ENCODE peak calls at places on chromosomes 2 and 18, in eight cellular contexts. B is GM12865, U is GM23338, M is fibroblast of lung, R is keratinocyte, P is AG04450, D is upper lobe of left lung, A is psoas muscle. T is an unnamed sample.
A peak's percentile ranks its signal among the peaks of the same experiment; 100 is the strongest.

GRCh38 chr2:25672500-25673169 is 742 bp downstream of the DTNB start:
- DNase-seq in B (peak; percentile 83), U (peak; percentile 89), M (peak; percentile 36), R (no peak), P (no peak), D (no peak), A (peak; percentile 53), T (peak; percentile 17)

GRCh38 chr18:30177056-30177455 is 865.5 kb downstream of the DSC3 start:
- DNase-seq in B (no peak), U (no peak), M (no peak), R (no peak), P (no peak), D (no peak), A (no peak), T (peak; percentile 17)

GRCh38 chr2:102013200-102014040 is 21.7 kb downstream of the IL1R2 start:
- DNase-seq in B (no peak), U (no peak), M (no peak), R (no peak), P (no peak), D (no peak), A (no peak), T (no peak)

GRCh38 chr2:170218931-170219330 is 41.0 kb downstream of the MYO3B start:
- DNase-seq in B (no peak), U (no peak), M (no peak), R (no peak), P (no peak), D (no peak), A (no peak), T (no peak)

GRCh38 chr2:12168354-12169059 is 422.1 kb downstream of the LPIN1 start:
- DNase-seq in B (no peak), U (no peak), M (no peak), R (no peak), P (no peak), D (no peak), A (no peak), T (no peak)

GRCh38 chr18:36460854-36461253 is 163.3 kb downstream of the FHOD3 start:
- DNase-seq in B (no peak), U (peak; percentile 57), M (no peak), R (no peak), P (no peak), D (no peak), A (no peak), T (no peak)

GRCh38 chr18:35776481-35776880 is 194.9 kb downstream of the GALNT1 start:
- DNase-seq in B (no peak), U (no peak), M (no peak), R (no peak), P (no peak), D (no peak), A (no peak), T (peak; percentile 29)

GRCh38 chr2:69188174-69188900 is 175.4 kb downstream of the ANTXR1 start:
- DNase-seq in B (no peak), U (no peak), M (no peak), R (no peak), P (no peak), D (no peak), A (no peak), T (no peak)

GRCh38 chr2:225824748-225825449 is 425.4 kb downstream of the NYAP2 start:
- DNase-seq in B (no peak), U (peak; percentile 33), M (no peak), R (no peak), P (no peak), D (peak; percentile 0), A (no peak), T (no peak)

DNA sequence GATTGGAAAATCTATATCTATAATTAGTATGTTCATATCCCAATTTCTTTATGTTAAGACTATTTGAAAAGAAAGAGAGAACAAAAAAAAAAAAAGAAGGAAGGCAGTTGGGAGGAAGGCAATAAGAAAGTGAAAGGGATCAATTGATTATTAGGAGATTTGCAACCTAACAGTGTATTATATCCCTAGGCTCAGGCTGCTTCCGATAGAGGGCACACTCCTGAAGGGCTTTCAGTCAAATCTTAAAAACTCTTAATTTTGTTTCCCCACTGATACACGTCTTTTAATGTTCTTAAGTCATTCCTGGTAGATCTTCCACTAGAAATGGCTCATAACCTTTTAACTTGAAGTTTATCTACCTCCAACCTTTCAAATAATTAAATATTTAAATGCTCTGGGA is 763.9 kb downstream of the BCL11A start:
- DNase-seq in B (no peak), U (no peak), M (no peak), R (no peak), P (no peak), D (no peak), A (no peak), T (no peak)
- TF ChIP-seq CTCF in B (no peak), U (peak; percentile 55), M (no peak), R (no peak), P (no peak), D (no peak), A (no peak), T (no peak)

DNA sequence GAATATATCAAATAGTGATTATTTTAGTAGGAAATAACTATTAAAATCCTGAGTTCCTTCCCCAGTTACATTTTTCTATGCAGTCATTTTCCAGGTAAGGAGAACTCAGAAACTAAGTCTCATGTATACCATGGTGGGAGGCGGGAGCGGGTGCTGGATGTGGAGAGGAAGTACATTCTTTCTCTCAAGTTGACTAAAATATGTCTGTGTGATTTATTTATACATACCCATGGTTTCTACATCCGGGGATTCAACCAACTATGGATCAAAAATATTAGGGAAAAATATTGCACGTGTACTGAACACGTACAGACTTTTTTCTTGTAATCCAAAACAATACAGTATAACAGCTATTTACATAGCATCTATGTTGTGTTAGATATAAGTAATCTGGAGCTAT is 6.8 kb downstream of the ZCCHC2 start:
- DNase-seq in B (no peak), U (no peak), M (no peak), R (no peak), P (no peak), D (no peak), A (no peak), T (no peak)
- TF ChIP-seq CTCF in B (no peak), U (no peak), M (no peak), R (no peak), P (no peak), D (no peak), A (no peak), T (no peak)

GRCh38 chr2:85840091-85840490 is 48.7 kb downstream of the ST3GAL5 start:
- DNase-seq in B (no peak), U (no peak), M (no peak), R (no peak), P (no peak), D (no peak), A (no peak), T (no peak)
- TF ChIP-seq CTCF in B (no peak), U (no peak), M (no peak), R (no peak), P (no peak), D (no peak), A (no peak), T (no peak)

GRCh38 chr2:71456617-71457016 is 3.3 kb downstream of the DYSF start:
- DNase-seq in B (no peak), U (peak; percentile 46), M (no peak), R (no peak), P (no peak), D (no peak), A (no peak), T (no peak)

GRCh38 chr2:71455741-71456569 is 2.6 kb downstream of the DYSF start:
- DNase-seq in B (no peak), U (peak; percentile 78), M (no peak), R (no peak), P (no peak), D (no peak), A (no peak), T (no peak)

GRCh38 chr2:71453404-71454220 is at the start of gene DYSF:
- DNase-seq in B (no peak), U (peak; percentile 85), M (peak; percentile 12), R (no peak), P (no peak), D (peak; percentile 88), A (peak; percentile 80), T (no peak)

GRCh38 chr2:71454221-71455010 is 1.1 kb downstream of the DYSF start:
- DNase-seq in B (no peak), U (peak; percentile 73), M (no peak), R (no peak), P (no peak), D (no peak), A (peak; percentile 67), T (no peak)

DNA sequence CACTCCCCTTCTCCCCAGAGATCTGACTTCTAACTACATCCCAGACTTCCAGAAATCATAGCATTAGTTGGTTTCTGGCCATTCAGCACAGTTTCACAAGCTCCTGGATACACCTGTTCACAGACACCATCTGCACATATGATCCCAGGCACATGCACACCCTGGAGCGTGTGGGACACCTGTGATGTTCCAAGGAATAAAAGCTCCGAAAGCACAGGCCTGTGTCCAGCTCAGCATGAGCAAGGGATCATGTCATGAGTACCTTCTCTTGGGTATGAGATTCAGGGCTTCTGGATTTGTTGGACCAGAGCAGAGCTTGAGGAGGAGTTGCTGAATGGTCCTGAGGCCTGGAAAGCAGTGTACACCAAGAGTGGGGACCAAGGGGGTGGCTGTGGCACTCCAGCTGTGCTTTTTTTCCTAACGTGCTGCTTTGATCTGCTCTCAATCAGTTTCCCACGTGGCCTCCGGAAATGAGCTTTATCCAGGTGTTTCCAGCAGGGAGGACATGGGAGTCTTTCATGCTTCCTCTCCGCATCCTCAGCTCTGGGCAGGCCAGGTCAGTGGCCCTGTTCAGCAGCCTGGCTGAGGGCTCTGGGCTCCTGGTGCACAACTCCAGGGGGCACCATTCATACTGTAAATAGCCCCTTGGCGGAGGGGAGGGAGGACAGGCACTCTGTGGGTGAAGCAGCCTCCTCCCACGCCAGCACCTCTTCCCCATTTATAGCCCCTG is 1.8 kb downstream of the DYSF start:
- DNase-seq in B (no peak), U (peak; percentile 46), M (no peak), R (no peak), P (no peak), D (no peak), A (no peak), T (no peak)
- TF ChIP-seq CTCF in B (no peak), U (peak; percentile 36), M (no peak), R (no peak), P (no peak), D (no peak), A (no peak), T (peak; percentile 20)

GRCh38 chr2:152648336-152648735 is 68.9 kb downstream of the PRPF40A start:
- DNase-seq in B (no peak), U (peak; percentile 44), M (peak; percentile 53), R (no peak), P (no peak), D (no peak), A (no peak), T (no peak)
- TF ChIP-seq CTCF in B (no peak), U (peak; percentile 40), M (no peak), R (peak; percentile 32), P (peak; percentile 40), D (no peak), A (no peak), T (peak; percentile 64)

GRCh38 chr2:20680744-20681143 is 13.8 kb downstream of the GDF7 start:
- DNase-seq in B (no peak), U (no peak), M (no peak), R (no peak), P (no peak), D (no peak), A (no peak), T (no peak)
- TF ChIP-seq CTCF in B (no peak), U (no peak), M (no peak), R (no peak), P (no peak), D (no peak), A (no peak), T (no peak)